ENCODE peak calls at places on chromosomes 7 and 10, in six cellular contexts. Y is keratinocyte, W is SK-MEL-5, B is DMS53, A is amniotic stem cell, K is ELF-1. I is an unnamed sample.

GRCh38 chr7:44348300-44348699 is 22.9 kb upstream of the CAMK2B start:
- DNase-seq in K (peak), Y (no peak), A (no peak), B (peak), W (peak), I (peak)

GRCh38 chr10:118712930-118713634 is 41.7 kb downstream of the CACUL1 start:
- DNase-seq in K (peak), W (peak), A (no peak), B (peak), Y (no peak), I (no peak)

GRCh38 chr10:124356706-124357582 is 61.8 kb downstream of the OAT start:
- DNase-seq in Y (no peak), W (no peak), K (no peak), B (no peak), A (no peak), I (no peak)

GRCh38 chr10:88897019-88897853 is 17.2 kb downstream of the STAMBPL1 start:
- DNase-seq in Y (no peak), K (peak), A (no peak), B (peak), W (peak), I (peak)

GRCh38 chr7:157929671-157930070 is 592.9 kb downstream of the DNAJB6 start:
- DNase-seq in A (no peak), K (no peak), Y (no peak), B (no peak), W (no peak), I (no peak)

GRCh38 chr7:39536926-39537325 is 29.3 kb upstream of the YAE1 start:
- DNase-seq in K (no peak), W (no peak), Y (no peak), B (no peak), A (no peak), I (no peak)

GRCh38 chr10:130806426-130806825 is 505.1 kb downstream of the TCERG1L start:
- DNase-seq in A (no peak), B (no peak), W (no peak), K (no peak), Y (no peak), I (no peak)

GRCh38 chr7:142519077-142519789 is 230.0 kb upstream of the PRSS1 start:
- DNase-seq in K (peak), W (peak), Y (no peak), A (no peak), B (no peak), I (peak)

GRCh38 chr7:100584046-100584676 is 1.8 kb downstream of the LRCH4 start:
- DNase-seq in Y (no peak), W (no peak), B (no peak), A (no peak), K (no peak), I (peak)

GRCh38 chr7:46432666-46433065 is 511.6 kb upstream of the IGFBP3 start:
- DNase-seq in A (no peak), B (no peak), W (no peak), Y (no peak), K (no peak), I (no peak)

GRCh38 chr10:69229565-69229886 is 9.4 kb downstream of the HKDC1 start:
- DNase-seq in W (no peak), K (no peak), Y (no peak), B (no peak), A (no peak), I (no peak)

GRCh38 chr10:28985137-28985885 is 303.6 kb upstream of the LYZL1 start:
- DNase-seq in Y (no peak), W (no peak), B (peak), K (no peak), A (no peak), I (no peak)

GRCh38 chr7:57328963-57329362 is 121.0 kb upstream of the ZNF716 start:
- DNase-seq in Y (no peak), W (no peak), B (no peak), A (no peak), K (no peak), I (no peak)

GRCh38 chr7:82255706-82256105 is 187.9 kb downstream of the CACNA2D1 start:
- DNase-seq in A (no peak), K (no peak), B (no peak), Y (no peak), W (no peak), I (no peak)

GRCh38 chr10:70634011-70634410 is 31.5 kb upstream of the PRF1 start:
- DNase-seq in K (peak), Y (no peak), A (no peak), B (no peak), W (no peak), I (no peak)

GRCh38 chr10:116765549-116766162 is 23.3 kb upstream of the HSPA12A start:
- DNase-seq in K (no peak), A (no peak), W (peak), Y (no peak), B (peak), I (peak)

GRCh38 chr7:77455334-77455733 is 39.2 kb upstream of the GSAP start:
- DNase-seq in Y (no peak), K (no peak), B (peak), W (no peak), A (peak), I (no peak)

GRCh38 chr7:147472556-147472955 is 1118.0 kb upstream of the C7orf33 start:
- DNase-seq in K (no peak), Y (no peak), W (no peak), A (no peak), B (no peak), I (no peak)

GRCh38 chr10:69914373-69915268 is 112.9 kb downstream of the COL13A1 start:
- DNase-seq in B (peak), K (peak), A (peak), W (peak), Y (no peak), I (peak)

GRCh38 chr10:53601260-53601875 is 828.8 kb upstream of the MBL2 start:
- DNase-seq in Y (no peak), A (no peak), B (peak), W (peak), K (no peak), I (peak)

GRCh38 chr7:121385800-121386179 is 10.3 kb downstream of the FAM3C start:
- DNase-seq in A (no peak), W (peak), B (peak), Y (no peak), K (no peak), I (peak)

GRCh38 chr10:104085801-104086400 is at the start of gene COL17A1:
- DNase-seq in W (no peak), A (no peak), Y (no peak), B (no peak), K (no peak), I (no peak)

GRCh38 chr7:120732256-120732655 is 125.7 kb downstream of the TSPAN12 start:
- DNase-seq in B (no peak), W (no peak), K (no peak), Y (no peak), A (no peak), I (no peak)

GRCh38 chr7:141480953-141481352 is 70.3 kb upstream of the AGK start:
- DNase-seq in B (no peak), Y (no peak), K (peak), W (no peak), A (no peak), I (no peak)

GRCh38 chr10:88389456-88389855 is 193.7 kb downstream of the RNLS start:
- DNase-seq in K (no peak), W (peak), Y (no peak), B (peak), A (peak), I (peak)

GRCh38 chr7:122340427-122340826 is 35.9 kb upstream of the FEZF1 start:
- DNase-seq in W (no peak), B (no peak), Y (no peak), K (no peak), A (no peak), I (no peak)

GRCh38 chr7:127107601-127108007 is 145.1 kb downstream of the GRM8 start:
- DNase-seq in K (peak), B (peak), W (peak), A (no peak), Y (peak), I (peak)

GRCh38 chr10:16612148-16612742 is 90.6 kb upstream of the C1QL3 start:
- DNase-seq in B (peak), Y (peak), K (peak), A (peak), W (peak), I (peak)

GRCh38 chr10:123804716-123805115 is 86.9 kb downstream of the CPXM2 start:
- DNase-seq in Y (no peak), W (no peak), B (no peak), K (no peak), A (peak), I (no peak)